ENCODE peak calls at places on chromosome 19, in eight cellular contexts. One of them, this sample, is unnamed.
A peak's percentile ranks its signal among the peaks of the same experiment; 100 is the strongest.

GRCh38 chr19:30651691-30652090 is 279.5 kb downstream of the ZNF536 start:
- DNase-seq in heart left ventricle: no peak
- DNase-seq in body of pancreas: no peak
- DNase-seq in adrenal gland: no peak
- DNase-seq in choroid plexus epithelial cell: no peak
- DNase-seq in pancreas: no peak
- DNase-seq in GM23338: no peak
- DNase-seq in foreskin fibroblast: no peak
- DNase-seq in this sample: no peak

GRCh38 chr19:11265785-11266236 is 3.5 kb upstream of the DOCK6 start:
- DNase-seq in foreskin fibroblast: peak; percentile 53
- DNase-seq in pancreas: peak; percentile 86
- DNase-seq in heart left ventricle: no peak
- DNase-seq in GM23338: no peak
- DNase-seq in choroid plexus epithelial cell: no peak
- DNase-seq in adrenal gland: no peak
- DNase-seq in body of pancreas: peak; percentile 83
- DNase-seq in this sample: no peak

GRCh38 chr19:38497907-38498306 is 64.4 kb downstream of the RYR1 start:
- DNase-seq in GM23338: no peak
- DNase-seq in choroid plexus epithelial cell: no peak
- DNase-seq in pancreas: no peak
- DNase-seq in heart left ventricle: no peak
- DNase-seq in body of pancreas: no peak
- DNase-seq in adrenal gland: no peak
- DNase-seq in foreskin fibroblast: no peak
- DNase-seq in this sample: no peak

GRCh38 chr19:32363175-32363574 is 17.8 kb downstream of the ZNF507 start:
- DNase-seq in pancreas: no peak
- DNase-seq in heart left ventricle: no peak
- DNase-seq in body of pancreas: peak; percentile 54
- DNase-seq in GM23338: no peak
- DNase-seq in foreskin fibroblast: no peak
- DNase-seq in adrenal gland: peak; percentile 31
- DNase-seq in choroid plexus epithelial cell: peak; percentile 70
- DNase-seq in this sample: no peak

GRCh38 chr19:41352609-41353465 is 885 bp downstream of the TGFB1 start:
- DNase-seq in heart left ventricle: peak; percentile 75
- DNase-seq in adrenal gland: peak; percentile 49
- DNase-seq in pancreas: peak; percentile 86
- DNase-seq in foreskin fibroblast: no peak
- DNase-seq in choroid plexus epithelial cell: peak; percentile 41
- DNase-seq in body of pancreas: peak; percentile 62
- DNase-seq in GM23338: peak; percentile 78
- DNase-seq in this sample: peak; percentile 83

GRCh38 chr19:38277969-38278680 is 13.8 kb downstream of the SPINT2 start:
- DNase-seq in adrenal gland: peak; percentile 86
- DNase-seq in pancreas: no peak
- DNase-seq in foreskin fibroblast: peak; percentile 62
- DNase-seq in GM23338: no peak
- DNase-seq in body of pancreas: peak; percentile 68
- DNase-seq in heart left ventricle: peak; percentile 86
- DNase-seq in choroid plexus epithelial cell: no peak
- DNase-seq in this sample: no peak

GRCh38 chr19:33055718-33056117 is 9.0 kb downstream of the RHPN2 start:
- DNase-seq in choroid plexus epithelial cell: no peak
- DNase-seq in body of pancreas: no peak
- DNase-seq in pancreas: no peak
- DNase-seq in heart left ventricle: no peak
- DNase-seq in GM23338: no peak
- DNase-seq in foreskin fibroblast: no peak
- DNase-seq in adrenal gland: no peak
- DNase-seq in this sample: no peak

GRCh38 chr19:38736413-38737280 is 7.6 kb downstream of the CAPN12 start:
- DNase-seq in adrenal gland: peak; percentile 46
- DNase-seq in GM23338: peak; percentile 95
- DNase-seq in body of pancreas: peak; percentile 71
- DNase-seq in heart left ventricle: no peak
- DNase-seq in foreskin fibroblast: peak; percentile 21
- DNase-seq in pancreas: peak; percentile 90
- DNase-seq in choroid plexus epithelial cell: peak; percentile 39
- DNase-seq in this sample: peak; percentile 64

GRCh38 chr19:40279761-40280607 is 5.2 kb downstream of the AKT2 start:
- DNase-seq in choroid plexus epithelial cell: peak; percentile 38
- DNase-seq in heart left ventricle: no peak
- DNase-seq in pancreas: no peak
- DNase-seq in GM23338: no peak
- DNase-seq in body of pancreas: no peak
- DNase-seq in adrenal gland: no peak
- DNase-seq in foreskin fibroblast: no peak
- DNase-seq in this sample: peak; percentile 27
- TF ChIP-seq CTCF in choroid plexus epithelial cell: no peak
- TF ChIP-seq CTCF in heart left ventricle: no peak
- TF ChIP-seq CTCF in pancreas: no peak
- TF ChIP-seq CTCF in GM23338: no peak
- TF ChIP-seq CTCF in body of pancreas: no peak
- TF ChIP-seq CTCF in adrenal gland: no peak
- TF ChIP-seq CTCF in foreskin fibroblast: no peak
- TF ChIP-seq CTCF in this sample: no peak

DNA sequence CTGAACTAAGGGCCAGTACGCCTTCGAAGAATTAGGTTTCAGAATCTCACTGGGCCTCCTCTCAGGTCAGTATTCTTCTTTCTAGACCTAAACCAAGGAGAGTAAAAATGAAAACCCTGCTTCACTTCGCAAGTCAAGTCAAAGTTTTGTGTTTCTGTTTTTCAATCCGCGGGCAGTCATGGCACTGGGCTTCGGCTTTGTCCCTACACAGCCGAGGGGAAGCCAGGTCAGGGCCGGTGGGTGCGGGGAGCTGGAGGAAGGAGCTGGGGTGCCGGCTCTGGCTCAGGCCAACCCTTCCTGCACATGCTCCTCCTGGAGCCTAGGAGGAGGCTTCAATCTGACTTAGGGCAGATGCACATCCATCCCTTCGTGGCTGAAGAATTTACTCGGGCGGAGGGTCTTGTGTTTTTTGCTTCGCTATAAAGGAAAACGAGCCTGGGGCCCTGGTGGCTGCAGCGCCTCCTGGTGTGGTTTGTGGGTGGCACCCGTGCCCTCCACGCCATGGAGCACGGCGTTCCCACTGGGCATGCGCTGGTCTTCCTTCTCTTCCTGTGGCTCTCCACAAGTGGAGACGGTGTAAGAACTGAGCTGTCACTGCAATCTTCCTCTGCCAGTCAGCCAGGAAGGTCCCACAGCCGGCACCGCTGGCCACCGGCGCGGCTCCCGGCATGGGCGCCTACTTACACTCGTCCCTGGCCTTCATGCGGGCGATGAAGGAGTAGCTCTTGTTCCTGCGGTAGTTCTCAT is 22.5 kb downstream of the C19orf44 start:
- DNase-seq in GM23338: peak; percentile 51
- DNase-seq in foreskin fibroblast: no peak
- DNase-seq in adrenal gland: no peak
- DNase-seq in pancreas: no peak
- DNase-seq in choroid plexus epithelial cell: no peak
- DNase-seq in body of pancreas: no peak
- DNase-seq in heart left ventricle: no peak
- DNase-seq in this sample: no peak
- TF ChIP-seq CTCF in GM23338: peak; percentile 50
- TF ChIP-seq CTCF in foreskin fibroblast: no peak
- TF ChIP-seq CTCF in adrenal gland: no peak
- TF ChIP-seq CTCF in pancreas: no peak
- TF ChIP-seq CTCF in choroid plexus epithelial cell: peak; percentile 30
- TF ChIP-seq CTCF in body of pancreas: no peak
- TF ChIP-seq CTCF in heart left ventricle: no peak
- TF ChIP-seq CTCF in this sample: no peak

GRCh38 chr19:5718579-5719273 is 1.2 kb downstream of the LONP1 start:
- DNase-seq in choroid plexus epithelial cell: peak; percentile 93
- DNase-seq in GM23338: no peak
- DNase-seq in pancreas: no peak
- DNase-seq in adrenal gland: peak; percentile 88
- DNase-seq in heart left ventricle: no peak
- DNase-seq in foreskin fibroblast: peak; percentile 60
- DNase-seq in body of pancreas: peak; percentile 46
- DNase-seq in this sample: no peak

GRCh38 chr19:5717215-5717614 is 2.7 kb downstream of the LONP1 start:
- DNase-seq in foreskin fibroblast: no peak
- DNase-seq in choroid plexus epithelial cell: no peak
- DNase-seq in adrenal gland: no peak
- DNase-seq in GM23338: no peak
- DNase-seq in heart left ventricle: no peak
- DNase-seq in pancreas: no peak
- DNase-seq in body of pancreas: no peak
- DNase-seq in this sample: no peak

GRCh38 chr19:5718032-5718578 is 1.8 kb downstream of the LONP1 start:
- DNase-seq in foreskin fibroblast: peak; percentile 45
- DNase-seq in GM23338: no peak
- DNase-seq in heart left ventricle: no peak
- DNase-seq in pancreas: no peak
- DNase-seq in body of pancreas: no peak
- DNase-seq in choroid plexus epithelial cell: peak; percentile 61
- DNase-seq in adrenal gland: peak; percentile 77
- DNase-seq in this sample: no peak

GRCh38 chr19:5719274-5719960 is 529 bp downstream of the LONP1 start:
- DNase-seq in adrenal gland: peak; percentile 63
- DNase-seq in foreskin fibroblast: no peak
- DNase-seq in heart left ventricle: peak; percentile 37
- DNase-seq in pancreas: no peak
- DNase-seq in GM23338: peak; percentile 42
- DNase-seq in body of pancreas: no peak
- DNase-seq in choroid plexus epithelial cell: peak; percentile 38
- DNase-seq in this sample: no peak

GRCh38 chr19:5719961-5720790 is at the start of the genes CATSPERD and LONP1:
- DNase-seq in body of pancreas: peak; percentile 99
- DNase-seq in pancreas: peak; percentile 100
- DNase-seq in foreskin fibroblast: peak; percentile 99
- DNase-seq in heart left ventricle: peak; percentile 99
- DNase-seq in choroid plexus epithelial cell: peak; percentile 99
- DNase-seq in GM23338: peak; percentile 99
- DNase-seq in adrenal gland: peak; percentile 99
- DNase-seq in this sample: peak; percentile 94
- TF ChIP-seq CTCF in body of pancreas: peak; percentile 85
- TF ChIP-seq CTCF in pancreas: peak; percentile 89
- TF ChIP-seq CTCF in foreskin fibroblast: peak; percentile 93
- TF ChIP-seq CTCF in heart left ventricle: peak; percentile 96
- TF ChIP-seq CTCF in choroid plexus epithelial cell: peak; percentile 87
- TF ChIP-seq CTCF in GM23338: peak; percentile 91
- TF ChIP-seq CTCF in adrenal gland: peak; percentile 85
- TF ChIP-seq CTCF in this sample: no peak

DNA sequence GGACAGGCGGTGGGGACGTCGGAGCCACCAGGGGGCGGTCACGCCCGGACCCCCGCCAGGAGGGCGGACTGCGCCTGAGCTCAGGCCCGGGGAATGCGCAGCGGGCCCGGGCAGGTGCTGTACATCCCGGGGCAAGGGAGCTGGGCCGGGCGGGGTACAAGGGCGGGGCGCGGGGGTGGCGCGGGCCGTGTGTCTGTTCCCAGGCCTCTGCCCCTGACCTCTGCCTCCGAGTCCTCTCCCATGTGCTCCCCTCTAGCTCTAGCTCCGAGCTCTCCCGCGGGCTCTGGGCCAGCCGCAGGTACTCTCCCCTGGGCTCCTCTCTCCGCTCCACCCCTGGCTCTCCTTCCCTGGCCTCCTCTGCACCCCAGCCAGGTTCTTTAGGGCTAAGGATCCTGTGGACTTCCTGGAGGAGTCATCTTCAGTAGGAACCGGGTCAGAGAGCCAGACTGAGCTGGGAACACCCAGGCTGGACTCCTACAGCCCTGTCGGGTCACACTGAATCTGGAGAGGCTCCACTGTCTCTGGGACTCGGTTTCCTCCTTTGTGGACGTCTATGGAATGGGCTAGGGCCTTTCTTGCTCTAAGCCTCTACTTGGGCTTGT is 2.3 kb downstream of the PPP1R13L start:
- DNase-seq in foreskin fibroblast: no peak
- DNase-seq in pancreas: peak; percentile 88
- DNase-seq in heart left ventricle: peak; percentile 71
- DNase-seq in body of pancreas: peak; percentile 69
- DNase-seq in adrenal gland: no peak
- DNase-seq in choroid plexus epithelial cell: no peak
- DNase-seq in GM23338: peak; percentile 88
- DNase-seq in this sample: peak; percentile 55
- TF ChIP-seq CTCF in foreskin fibroblast: no peak
- TF ChIP-seq CTCF in pancreas: peak; percentile 34
- TF ChIP-seq CTCF in heart left ventricle: peak; percentile 73
- TF ChIP-seq CTCF in body of pancreas: peak; percentile 45
- TF ChIP-seq CTCF in adrenal gland: no peak
- TF ChIP-seq CTCF in choroid plexus epithelial cell: no peak
- TF ChIP-seq CTCF in GM23338: peak; percentile 76
- TF ChIP-seq CTCF in this sample: no peak